ENCODE peak calls at places on chromosomes 11 and 22, in ten cellular contexts. P is cardiac fibroblast; Q is iris pigment epithelial cell; K is GM12878; M is NCI-H2081; U is stimulated activated CD4-positive, alpha-beta T cell treated with anti-CD3 and anti-CD28 coated beads, TNF-alpha, amount 100 ng/mL, for 24 hours; B is endodermal cell; J is H4; O is AML-193; I is progenitor cell of endocrine pancreas. H is an unnamed sample.

GRCh38 chr11:32858731-32859130 is 29.0 kb downstream of the PRRG4 start:
- DNase-seq in P (no peak), Q (no peak), K (no peak), M (no peak), U (no peak), B (no peak), J (no peak), O (no peak), I (no peak), H (no peak)

GRCh38 chr22:45218974-45219373 is 21.7 kb downstream of the KIAA0930 start:
- DNase-seq in P (no peak), Q (no peak), K (peak), M (no peak), U (peak), B (no peak), J (no peak), O (no peak), I (no peak), H (no peak)

GRCh38 chr22:48709976-48710375 is 1117.7 kb downstream of the BRD1 start:
- DNase-seq in P (no peak), Q (no peak), K (no peak), M (no peak), U (no peak), B (no peak), J (no peak), O (no peak), I (no peak), H (no peak)

GRCh38 chr22:37464181-37464580 is 22.0 kb downstream of the MFNG start:
- DNase-seq in P (peak), Q (no peak), K (peak), M (no peak), U (no peak), B (no peak), J (no peak), O (no peak), I (no peak), H (no peak)

GRCh38 chr22:41810022-41810421 is 9.5 kb downstream of the CCDC134 start:
- DNase-seq in P (no peak), Q (no peak), K (no peak), M (no peak), U (no peak), B (no peak), J (no peak), O (no peak), I (no peak), H (no peak)

GRCh38 chr22:19713650-19714319 is 518 bp upstream of the SEPTIN5 start:
- DNase-seq in P (no peak), Q (no peak), K (no peak), M (no peak), U (no peak), B (peak), J (no peak), O (no peak), I (no peak), H (peak)

GRCh38 chr11:76208829-76209670 is 2.7 kb upstream of the WNT11 start:
- DNase-seq in P (peak), Q (peak), K (no peak), M (peak), U (peak), B (peak), J (no peak), O (peak), I (peak), H (peak)

GRCh38 chr11:115122274-115122673 is 381.9 kb downstream of the CADM1 start:
- DNase-seq in P (no peak), Q (no peak), K (no peak), M (no peak), U (no peak), B (no peak), J (no peak), O (no peak), I (no peak), H (no peak)

GRCh38 chr11:100759856-100760255 is 72.8 kb downstream of the ARHGAP42 start:
- DNase-seq in P (no peak), Q (no peak), K (no peak), M (no peak), U (no peak), B (no peak), J (no peak), O (no peak), I (no peak), H (no peak)

GRCh38 chr11:9972917-9973504 is 309.1 kb downstream of the SWAP70 start:
- DNase-seq in P (peak), Q (peak), K (no peak), M (peak), U (no peak), B (no peak), J (peak), O (peak), I (no peak), H (no peak)

GRCh38 chr11:105078283-105078682 is 33.1 kb upstream of the CARD16 start:
- DNase-seq in P (no peak), Q (no peak), K (no peak), M (no peak), U (no peak), B (no peak), J (no peak), O (no peak), I (no peak), H (no peak)

GRCh38 chr11:18705651-18706281 is 7.2 kb downstream of the TMEM86A start:
- DNase-seq in P (no peak), Q (no peak), K (no peak), M (no peak), U (peak), B (no peak), J (no peak), O (no peak), I (no peak), H (peak)